ENCODE peak calls at places on chromosome 1, in six cellular contexts. P is HFF-Myc; J is activated naive CD8-positive, alpha-beta T cell treated with anti-CD3 and anti-CD28 coated beads, Interleukin-2, amount 50 U/mL, for 16 hours; M is aorta; A is stimulated activated CD4-positive, alpha-beta T cell treated with anti-CD3 and anti-CD28 coated beads, Interleukin-2, amount 100 ng/mL, for 24 hours; Y is NCI-H1092. W is an unnamed sample.

GRCh38 chr1:20150326-20150705 is 11.2 kb downstream of the PLA2G2F start:
- DNase-seq in P (no peak), J (no peak), M (peak), A (no peak), Y (no peak), W (no peak)

GRCh38 chr1:76867342-76868130 is at the start of gene ST6GALNAC5:
- DNase-seq in P (no peak), J (no peak), M (peak), A (peak), Y (peak), W (no peak)

GRCh38 chr1:53728702-53729535 is 10.0 kb downstream of the GLIS1 start:
- DNase-seq in P (no peak), J (no peak), M (no peak), A (no peak), Y (no peak), W (no peak)

GRCh38 chr1:93770640-93771039 is 89.0 kb upstream of the BCAR3 start:
- DNase-seq in P (no peak), J (no peak), M (no peak), A (no peak), Y (no peak), W (no peak)

GRCh38 chr1:5580926-5581325 is 411.3 kb downstream of the NPHP4 start:
- DNase-seq in P (no peak), J (no peak), M (no peak), A (no peak), Y (no peak), W (no peak)

GRCh38 chr1:100736324-100736723 is 16.8 kb downstream of the VCAM1 start:
- DNase-seq in P (no peak), J (no peak), M (no peak), A (no peak), Y (no peak), W (no peak)

GRCh38 chr1:178819123-178819522 is 51.8 kb downstream of the ANGPTL1 start:
- DNase-seq in P (no peak), J (no peak), M (no peak), A (no peak), Y (no peak), W (no peak)

GRCh38 chr1:155574077-155574476 is 11.5 kb upstream of the ASH1L start:
- DNase-seq in P (no peak), J (no peak), M (no peak), A (no peak), Y (no peak), W (no peak)

GRCh38 chr1:224430511-224431113 is 4.0 kb downstream of the WDR26 start:
- DNase-seq in P (no peak), J (no peak), M (no peak), A (no peak), Y (no peak), W (no peak)

GRCh38 chr1:14875781-14876564 is 277.5 kb downstream of the KAZN start:
- DNase-seq in P (no peak), J (no peak), M (no peak), A (no peak), Y (no peak), W (no peak)

GRCh38 chr1:65235867-65236805 is 73.2 kb upstream of the DNAJC6 start:
- DNase-seq in P (no peak), J (no peak), M (no peak), A (no peak), Y (peak), W (no peak)

GRCh38 chr1:219294251-219294650 is 120.6 kb downstream of the LYPLAL1 start:
- DNase-seq in P (no peak), J (no peak), M (no peak), A (no peak), Y (no peak), W (no peak)

GRCh38 chr1:154404984-154405761 is at the start of gene IL6R:
- DNase-seq in P (peak), J (no peak), M (peak), A (peak), Y (no peak), W (peak)

GRCh38 chr1:84930329-84930728 is 37.3 kb upstream of the LPAR3 start:
- DNase-seq in P (no peak), J (no peak), M (no peak), A (no peak), Y (no peak), W (no peak)

GRCh38 chr1:234918216-234918841 is 210.3 kb downstream of the TOMM20 start:
- DNase-seq in P (no peak), J (no peak), M (peak), A (no peak), Y (no peak), W (peak)